ENCODE peak calls at places on chromosomes 12 and 14, in four cellular contexts. One of them, this sample, is unnamed.

GRCh38 chr14:65585216-65585615 is 172.7 kb downstream of the FUT8 start:
- DNase-seq in heart right ventricle: no peak
- DNase-seq in cardiac fibroblast: no peak
- DNase-seq in coronary artery: no peak
- DNase-seq in this sample: no peak

GRCh38 chr12:55132816-55133215 is 6.6 kb downstream of the OR9K2 start:
- DNase-seq in heart right ventricle: no peak
- DNase-seq in cardiac fibroblast: no peak
- DNase-seq in coronary artery: no peak
- DNase-seq in this sample: no peak

GRCh38 chr12:1855241-1855640 is 34.9 kb downstream of the LRTM2 start:
- DNase-seq in heart right ventricle: no peak
- DNase-seq in cardiac fibroblast: peak
- DNase-seq in coronary artery: peak
- DNase-seq in this sample: peak

GRCh38 chr14:29925106-29925722 is 2.4 kb downstream of the PRKD1 start:
- DNase-seq in heart right ventricle: no peak
- DNase-seq in cardiac fibroblast: peak
- DNase-seq in coronary artery: no peak
- DNase-seq in this sample: peak

GRCh38 chr12:3342051-3342450 is 149.0 kb upstream of the PRMT8 start:
- DNase-seq in heart right ventricle: peak
- DNase-seq in cardiac fibroblast: peak
- DNase-seq in coronary artery: no peak
- DNase-seq in this sample: peak

GRCh38 chr14:88069677-88070076 is 64.7 kb downstream of the GPR65 start:
- DNase-seq in heart right ventricle: no peak
- DNase-seq in cardiac fibroblast: no peak
- DNase-seq in coronary artery: no peak
- DNase-seq in this sample: no peak

GRCh38 chr12:46269429-46270241 is 792 bp upstream of the SLC38A1 start:
- DNase-seq in heart right ventricle: no peak
- DNase-seq in cardiac fibroblast: no peak
- DNase-seq in coronary artery: no peak
- DNase-seq in this sample: peak

GRCh38 chr12:100843061-100843460 is 48.5 kb downstream of the ANO4 start:
- DNase-seq in heart right ventricle: no peak
- DNase-seq in cardiac fibroblast: no peak
- DNase-seq in coronary artery: no peak
- DNase-seq in this sample: no peak

GRCh38 chr12:66804555-66804954 is 125.7 kb upstream of the GRIP1 start:
- DNase-seq in heart right ventricle: no peak
- DNase-seq in cardiac fibroblast: no peak
- DNase-seq in coronary artery: no peak
- DNase-seq in this sample: no peak

GRCh38 chr14:25111061-25111601 is 61.2 kb upstream of the STXBP6 start:
- DNase-seq in heart right ventricle: peak
- DNase-seq in cardiac fibroblast: peak
- DNase-seq in coronary artery: no peak
- DNase-seq in this sample: peak

GRCh38 chr14:76305474-76305826 is 70.5 kb upstream of the ESRRB start:
- DNase-seq in heart right ventricle: no peak
- DNase-seq in cardiac fibroblast: no peak
- DNase-seq in coronary artery: no peak
- DNase-seq in this sample: no peak

GRCh38 chr14:43535231-43535838 is 971.7 kb downstream of the FSCB start:
- DNase-seq in heart right ventricle: no peak
- DNase-seq in cardiac fibroblast: no peak
- DNase-seq in coronary artery: no peak
- DNase-seq in this sample: no peak

GRCh38 chr12:132313182-132313581 is 16.2 kb downstream of the GALNT9 start:
- DNase-seq in heart right ventricle: no peak
- DNase-seq in cardiac fibroblast: no peak
- DNase-seq in coronary artery: no peak
- DNase-seq in this sample: no peak

GRCh38 chr14:21068521-21069387 is 1.4 kb upstream of the ARHGEF40 start:
- DNase-seq in heart right ventricle: peak
- DNase-seq in cardiac fibroblast: peak
- DNase-seq in coronary artery: no peak
- DNase-seq in this sample: peak

GRCh38 chr14:71625175-71625574 is 307.1 kb upstream of the RGS6 start:
- DNase-seq in heart right ventricle: no peak
- DNase-seq in cardiac fibroblast: no peak
- DNase-seq in coronary artery: no peak
- DNase-seq in this sample: no peak

GRCh38 chr12:442235-442884 is 17.4 kb upstream of the B4GALNT3 start:
- DNase-seq in heart right ventricle: peak
- DNase-seq in cardiac fibroblast: peak
- DNase-seq in coronary artery: no peak
- DNase-seq in this sample: peak

GRCh38 chr14:77059276-77059934 is 30.9 kb upstream of the IRF2BPL start:
- DNase-seq in heart right ventricle: no peak
- DNase-seq in cardiac fibroblast: peak
- DNase-seq in coronary artery: no peak
- DNase-seq in this sample: peak

GRCh38 chr14:100828448-100828834 is 2.5 kb downstream of the MEG3 start:
- DNase-seq in heart right ventricle: no peak
- DNase-seq in cardiac fibroblast: no peak
- DNase-seq in coronary artery: no peak
- DNase-seq in this sample: no peak

GRCh38 chr12:69095765-69096477 is 143.4 kb upstream of the CPSF6 start:
- DNase-seq in heart right ventricle: peak
- DNase-seq in cardiac fibroblast: peak
- DNase-seq in coronary artery: no peak
- DNase-seq in this sample: peak

GRCh38 chr12:13981296-13981962 is at the start of gene GRIN2B:
- DNase-seq in heart right ventricle: no peak
- DNase-seq in cardiac fibroblast: no peak
- DNase-seq in coronary artery: no peak
- DNase-seq in this sample: peak

GRCh38 chr12:115044073-115044472 is 360.1 kb upstream of the TBX3 start:
- DNase-seq in heart right ventricle: no peak
- DNase-seq in cardiac fibroblast: peak
- DNase-seq in coronary artery: no peak
- DNase-seq in this sample: peak

GRCh38 chr12:113768850-113769249 is 197.3 kb downstream of the RBM19 start:
- DNase-seq in heart right ventricle: no peak
- DNase-seq in cardiac fibroblast: no peak
- DNase-seq in coronary artery: no peak
- DNase-seq in this sample: no peak

GRCh38 chr12:114163766-114164165 is 197.6 kb upstream of the RBM19 start:
- DNase-seq in heart right ventricle: no peak
- DNase-seq in cardiac fibroblast: peak
- DNase-seq in coronary artery: no peak
- DNase-seq in this sample: peak

GRCh38 chr12:38456769-38457168 is 140.2 kb downstream of the ALG10B start:
- DNase-seq in heart right ventricle: no peak
- DNase-seq in cardiac fibroblast: no peak
- DNase-seq in coronary artery: no peak
- DNase-seq in this sample: no peak

GRCh38 chr14:49975799-49976198 is 82.9 kb downstream of the ARF6 start:
- DNase-seq in heart right ventricle: no peak
- DNase-seq in cardiac fibroblast: no peak
- DNase-seq in coronary artery: no peak
- DNase-seq in this sample: no peak
- H3K4me3 ChIP-seq in heart right ventricle: no peak
- H3K4me3 ChIP-seq in cardiac fibroblast: no peak
- H3K4me3 ChIP-seq in coronary artery: no peak
- H3K4me3 ChIP-seq in this sample: no peak

GRCh38 chr14:92323031-92323915 is at the start of gene SLC24A4:
- DNase-seq in heart right ventricle: no peak
- DNase-seq in cardiac fibroblast: peak
- DNase-seq in coronary artery: no peak
- DNase-seq in this sample: no peak
- H3K4me3 ChIP-seq in heart right ventricle: peak
- H3K4me3 ChIP-seq in cardiac fibroblast: no peak
- H3K4me3 ChIP-seq in coronary artery: peak
- H3K4me3 ChIP-seq in this sample: no peak

DNA sequence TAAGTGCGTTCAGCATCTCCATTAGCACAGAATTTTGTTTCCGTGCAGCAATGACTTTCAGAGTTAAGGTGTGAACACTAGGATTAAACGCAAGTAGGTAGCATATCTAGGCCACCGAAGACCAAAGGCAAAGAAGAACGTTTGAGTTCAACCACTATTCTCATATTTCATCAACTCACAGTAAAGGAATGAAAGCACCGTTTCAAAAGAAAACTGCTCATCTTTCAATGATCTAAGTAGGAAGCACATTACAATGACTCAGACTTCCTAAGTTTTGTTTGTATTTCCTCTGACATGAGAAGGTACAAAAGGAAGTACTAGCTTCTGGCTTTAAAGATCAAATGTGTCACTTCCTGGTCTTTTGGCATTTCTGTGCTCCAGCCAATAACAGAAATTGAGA is 57.6 kb downstream of the ACADS start:
- DNase-seq in heart right ventricle: no peak
- DNase-seq in cardiac fibroblast: peak
- DNase-seq in coronary artery: no peak
- DNase-seq in this sample: peak
- H3K4me3 ChIP-seq in heart right ventricle: no peak
- H3K4me3 ChIP-seq in cardiac fibroblast: no peak
- H3K4me3 ChIP-seq in coronary artery: no peak
- H3K4me3 ChIP-seq in this sample: no peak

GRCh38 chr14:53147893-53148292 is 5.2 kb downstream of the DDHD1 start:
- DNase-seq in heart right ventricle: no peak
- DNase-seq in cardiac fibroblast: no peak
- DNase-seq in coronary artery: no peak
- DNase-seq in this sample: no peak

GRCh38 chr14:53149656-53150319 is 3.3 kb downstream of the DDHD1 start:
- DNase-seq in heart right ventricle: no peak
- DNase-seq in cardiac fibroblast: no peak
- DNase-seq in coronary artery: no peak
- DNase-seq in this sample: no peak

GRCh38 chr14:53146739-53147138 is 6.4 kb downstream of the DDHD1 start:
- DNase-seq in heart right ventricle: no peak
- DNase-seq in cardiac fibroblast: no peak
- DNase-seq in coronary artery: no peak
- DNase-seq in this sample: no peak

GRCh38 chr14:53148612-53149202 is 4.4 kb downstream of the DDHD1 start:
- DNase-seq in heart right ventricle: no peak
- DNase-seq in cardiac fibroblast: peak
- DNase-seq in coronary artery: no peak
- DNase-seq in this sample: peak

DNA sequence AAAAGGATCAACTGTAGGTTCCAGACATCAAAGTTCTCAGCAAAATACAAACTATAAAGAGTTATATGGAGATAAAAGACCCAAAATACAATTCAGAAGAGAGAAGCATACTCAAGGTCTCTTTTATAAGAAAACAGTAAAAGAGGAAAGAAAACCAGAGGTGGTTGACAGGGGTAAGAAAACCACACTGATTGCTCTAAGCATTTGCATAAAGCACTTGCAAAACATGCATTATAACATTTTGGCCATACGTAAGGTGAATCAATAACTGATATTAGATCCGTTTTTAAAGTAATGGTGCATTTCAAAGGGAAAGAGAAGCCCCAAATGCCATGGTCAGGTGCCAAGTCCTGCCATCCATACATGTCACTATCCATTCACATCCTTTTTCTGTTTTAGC is 5.9 kb downstream of the DDHD1 start:
- DNase-seq in heart right ventricle: no peak
- DNase-seq in cardiac fibroblast: no peak
- DNase-seq in coronary artery: no peak
- DNase-seq in this sample: no peak
- H3K4me3 ChIP-seq in heart right ventricle: no peak
- H3K4me3 ChIP-seq in cardiac fibroblast: no peak
- H3K4me3 ChIP-seq in coronary artery: no peak
- H3K4me3 ChIP-seq in this sample: no peak

DNA sequence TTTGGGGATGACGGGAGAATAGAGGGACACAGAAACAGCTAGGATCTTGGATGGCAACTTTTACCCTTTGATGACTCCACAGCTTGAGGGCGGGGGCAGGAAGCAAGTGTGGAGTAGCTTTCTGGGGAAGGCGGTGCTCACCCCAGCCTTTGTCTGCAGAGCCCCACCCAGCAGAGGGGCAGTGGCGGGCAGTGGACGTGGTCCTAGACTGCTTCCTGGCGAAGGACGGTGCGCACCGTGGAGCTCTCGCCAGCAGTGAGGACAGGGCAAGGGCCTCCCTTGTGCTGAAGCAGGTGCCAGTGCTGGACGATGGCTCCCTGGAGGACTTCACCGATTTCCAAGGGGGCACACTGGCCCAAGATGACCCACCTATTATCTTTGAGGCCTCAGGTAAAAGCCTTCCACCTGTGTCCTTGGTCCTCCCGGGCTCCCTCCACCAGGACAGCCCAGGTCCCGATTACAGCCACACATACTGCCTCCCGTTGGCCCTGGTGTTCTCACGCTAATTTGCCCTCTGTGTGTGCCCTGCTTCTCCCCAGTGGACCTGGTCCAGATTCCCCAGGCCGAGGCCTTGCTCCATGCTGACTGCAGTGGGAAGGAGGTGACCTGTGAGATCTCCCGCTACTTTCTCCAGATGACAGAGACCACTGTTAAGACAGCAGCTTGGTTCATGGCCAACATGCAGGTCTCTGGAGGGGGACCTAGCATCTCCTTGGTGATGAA is 1.2 kb downstream of the TAPBPL start:
- DNase-seq in heart right ventricle: peak
- DNase-seq in cardiac fibroblast: no peak
- DNase-seq in coronary artery: no peak
- DNase-seq in this sample: no peak
- H3K4me3 ChIP-seq in heart right ventricle: peak
- H3K4me3 ChIP-seq in cardiac fibroblast: peak
- H3K4me3 ChIP-seq in coronary artery: peak
- H3K4me3 ChIP-seq in this sample: no peak